ENCODE peak calls at places on chromosomes 4 and X, in ten cellular contexts. One of them, this sample, is unnamed.

GRCh38 chrX:53312946-53313745 is 31.8 kb upstream of the IQSEC2 start:
- DNase-seq in cardiac muscle cell: peak
- DNase-seq in left lung: no peak
- DNase-seq in PC-3: peak
- DNase-seq in spleen: no peak
- DNase-seq in fibroblast of lung: peak
- DNase-seq in breast epithelium: peak
- DNase-seq in stomach: peak
- DNase-seq in kidney: peak
- DNase-seq in AG04450: no peak
- DNase-seq in this sample: peak

GRCh38 chr4:122007016-122007415 is 55.2 kb upstream of the TRPC3 start:
- DNase-seq in stomach: no peak
- DNase-seq in fibroblast of lung: peak
- DNase-seq in cardiac muscle cell: no peak
- DNase-seq in AG04450: no peak
- DNase-seq in breast epithelium: no peak
- DNase-seq in spleen: no peak
- DNase-seq in kidney: no peak
- DNase-seq in PC-3: no peak
- DNase-seq in left lung: no peak
- DNase-seq in this sample: no peak

GRCh38 chr4:133866328-133866699 is 335.3 kb downstream of the PABPC4L start:
- DNase-seq in spleen: no peak
- DNase-seq in stomach: no peak
- DNase-seq in fibroblast of lung: peak
- DNase-seq in breast epithelium: no peak
- DNase-seq in cardiac muscle cell: no peak
- DNase-seq in left lung: peak
- DNase-seq in AG04450: no peak
- DNase-seq in PC-3: no peak
- DNase-seq in kidney: no peak
- DNase-seq in this sample: peak

GRCh38 chr4:7876096-7876993 is 63.3 kb downstream of the AFAP1 start:
- DNase-seq in PC-3: no peak
- DNase-seq in spleen: no peak
- DNase-seq in stomach: no peak
- DNase-seq in AG04450: no peak
- DNase-seq in cardiac muscle cell: peak
- DNase-seq in kidney: no peak
- DNase-seq in left lung: no peak
- DNase-seq in breast epithelium: no peak
- DNase-seq in fibroblast of lung: peak
- DNase-seq in this sample: peak

GRCh38 chr4:108779958-108780357 is 17.1 kb upstream of the ETNPPL start:
- DNase-seq in AG04450: no peak
- DNase-seq in cardiac muscle cell: no peak
- DNase-seq in fibroblast of lung: no peak
- DNase-seq in spleen: no peak
- DNase-seq in stomach: no peak
- DNase-seq in breast epithelium: no peak
- DNase-seq in PC-3: no peak
- DNase-seq in kidney: no peak
- DNase-seq in left lung: no peak
- DNase-seq in this sample: no peak

GRCh38 chr4:145132521-145133098 is 34.5 kb downstream of the ABCE1 start:
- DNase-seq in AG04450: no peak
- DNase-seq in stomach: no peak
- DNase-seq in PC-3: no peak
- DNase-seq in spleen: no peak
- DNase-seq in kidney: no peak
- DNase-seq in left lung: no peak
- DNase-seq in breast epithelium: no peak
- DNase-seq in cardiac muscle cell: peak
- DNase-seq in fibroblast of lung: peak
- DNase-seq in this sample: peak

GRCh38 chrX:1249101-1249887 is 19.3 kb upstream of the CSF2RA start:
- DNase-seq in AG04450: no peak
- DNase-seq in cardiac muscle cell: peak
- DNase-seq in stomach: peak
- DNase-seq in fibroblast of lung: peak
- DNase-seq in kidney: no peak
- DNase-seq in spleen: peak
- DNase-seq in left lung: peak
- DNase-seq in breast epithelium: no peak
- DNase-seq in PC-3: peak
- DNase-seq in this sample: peak

GRCh38 chrX:107629533-107629909 is 1.2 kb downstream of the PRPS1 start:
- DNase-seq in left lung: no peak
- DNase-seq in cardiac muscle cell: peak
- DNase-seq in stomach: no peak
- DNase-seq in PC-3: peak
- DNase-seq in kidney: no peak
- DNase-seq in AG04450: no peak
- DNase-seq in spleen: no peak
- DNase-seq in fibroblast of lung: peak
- DNase-seq in breast epithelium: no peak
- DNase-seq in this sample: peak

GRCh38 chrX:152635941-152636340 is 1.8 kb upstream of the GABRQ start:
- DNase-seq in PC-3: peak
- DNase-seq in cardiac muscle cell: peak
- DNase-seq in spleen: no peak
- DNase-seq in stomach: no peak
- DNase-seq in breast epithelium: no peak
- DNase-seq in kidney: no peak
- DNase-seq in left lung: no peak
- DNase-seq in AG04450: peak
- DNase-seq in fibroblast of lung: peak
- DNase-seq in this sample: peak

GRCh38 chr4:186037692-186038658 is 31.0 kb upstream of the TLR3 start:
- DNase-seq in cardiac muscle cell: peak
- DNase-seq in fibroblast of lung: peak
- DNase-seq in spleen: no peak
- DNase-seq in left lung: no peak
- DNase-seq in stomach: peak
- DNase-seq in breast epithelium: no peak
- DNase-seq in AG04450: peak
- DNase-seq in kidney: no peak
- DNase-seq in PC-3: peak
- DNase-seq in this sample: peak

GRCh38 chrX:17859609-17860178 is 1.4 kb downstream of the RAI2 start:
- DNase-seq in PC-3: no peak
- DNase-seq in AG04450: no peak
- DNase-seq in fibroblast of lung: no peak
- DNase-seq in breast epithelium: peak
- DNase-seq in left lung: no peak
- DNase-seq in spleen: no peak
- DNase-seq in kidney: peak
- DNase-seq in stomach: peak
- DNase-seq in cardiac muscle cell: no peak
- DNase-seq in this sample: no peak

GRCh38 chrX:104564921-104565703 is 887 bp upstream of the IL1RAPL2 start:
- DNase-seq in AG04450: no peak
- DNase-seq in PC-3: no peak
- DNase-seq in kidney: no peak
- DNase-seq in stomach: no peak
- DNase-seq in spleen: no peak
- DNase-seq in breast epithelium: no peak
- DNase-seq in fibroblast of lung: no peak
- DNase-seq in cardiac muscle cell: no peak
- DNase-seq in left lung: no peak
- DNase-seq in this sample: no peak

GRCh38 chrX:109840585-109840984 is 107.5 kb upstream of the ACSL4 start:
- DNase-seq in cardiac muscle cell: no peak
- DNase-seq in stomach: no peak
- DNase-seq in fibroblast of lung: peak
- DNase-seq in breast epithelium: no peak
- DNase-seq in left lung: peak
- DNase-seq in kidney: no peak
- DNase-seq in AG04450: peak
- DNase-seq in PC-3: peak
- DNase-seq in spleen: no peak
- DNase-seq in this sample: peak

GRCh38 chrX:19514791-19515614 is at the start of gene MAP3K15:
- DNase-seq in PC-3: peak
- DNase-seq in kidney: peak
- DNase-seq in breast epithelium: no peak
- DNase-seq in spleen: peak
- DNase-seq in AG04450: no peak
- DNase-seq in stomach: peak
- DNase-seq in cardiac muscle cell: peak
- DNase-seq in fibroblast of lung: peak
- DNase-seq in left lung: peak
- DNase-seq in this sample: no peak

GRCh38 chr4:94968493-94968892 is 210.7 kb downstream of the BMPR1B start:
- DNase-seq in left lung: no peak
- DNase-seq in AG04450: no peak
- DNase-seq in spleen: no peak
- DNase-seq in PC-3: no peak
- DNase-seq in fibroblast of lung: no peak
- DNase-seq in kidney: no peak
- DNase-seq in breast epithelium: no peak
- DNase-seq in cardiac muscle cell: no peak
- DNase-seq in stomach: no peak
- DNase-seq in this sample: no peak

GRCh38 chr4:125444166-125444565 is 129.4 kb downstream of the FAT4 start:
- DNase-seq in PC-3: no peak
- DNase-seq in AG04450: no peak
- DNase-seq in stomach: no peak
- DNase-seq in kidney: no peak
- DNase-seq in cardiac muscle cell: no peak
- DNase-seq in breast epithelium: no peak
- DNase-seq in fibroblast of lung: no peak
- DNase-seq in spleen: no peak
- DNase-seq in left lung: no peak
- DNase-seq in this sample: no peak

GRCh38 chr4:125440814-125441213 is 126.1 kb downstream of the FAT4 start:
- DNase-seq in left lung: no peak
- DNase-seq in fibroblast of lung: no peak
- DNase-seq in PC-3: no peak
- DNase-seq in stomach: no peak
- DNase-seq in AG04450: no peak
- DNase-seq in spleen: no peak
- DNase-seq in cardiac muscle cell: no peak
- DNase-seq in kidney: no peak
- DNase-seq in breast epithelium: no peak
- DNase-seq in this sample: no peak

GRCh38 chr4:125445525-125445924 is 130.8 kb downstream of the FAT4 start:
- DNase-seq in fibroblast of lung: no peak
- DNase-seq in AG04450: no peak
- DNase-seq in left lung: no peak
- DNase-seq in stomach: no peak
- DNase-seq in PC-3: no peak
- DNase-seq in kidney: no peak
- DNase-seq in spleen: no peak
- DNase-seq in breast epithelium: no peak
- DNase-seq in cardiac muscle cell: no peak
- DNase-seq in this sample: no peak
- H3K27ac ChIP-seq in fibroblast of lung: no peak
- H3K27ac ChIP-seq in AG04450: no peak
- H3K27ac ChIP-seq in left lung: no peak
- H3K27ac ChIP-seq in stomach: no peak
- H3K27ac ChIP-seq in PC-3: no peak
- H3K27ac ChIP-seq in kidney: no peak
- H3K27ac ChIP-seq in spleen: no peak
- H3K27ac ChIP-seq in breast epithelium: no peak
- H3K27ac ChIP-seq in cardiac muscle cell: no peak
- H3K27ac ChIP-seq in this sample: no peak

GRCh38 chr4:187283306-187283705 is 559.6 kb upstream of the FAT1 start:
- DNase-seq in kidney: no peak
- DNase-seq in fibroblast of lung: peak
- DNase-seq in stomach: no peak
- DNase-seq in AG04450: no peak
- DNase-seq in breast epithelium: no peak
- DNase-seq in PC-3: no peak
- DNase-seq in spleen: no peak
- DNase-seq in cardiac muscle cell: no peak
- DNase-seq in left lung: no peak
- DNase-seq in this sample: no peak
- H3K4me3 ChIP-seq in kidney: no peak
- H3K4me3 ChIP-seq in fibroblast of lung: no peak
- H3K4me3 ChIP-seq in stomach: no peak
- H3K4me3 ChIP-seq in AG04450: no peak
- H3K4me3 ChIP-seq in breast epithelium: no peak
- H3K4me3 ChIP-seq in PC-3: no peak
- H3K4me3 ChIP-seq in spleen: no peak
- H3K4me3 ChIP-seq in cardiac muscle cell: no peak
- H3K4me3 ChIP-seq in left lung: no peak
- H3K4me3 ChIP-seq in this sample: no peak

GRCh38 chr4:4248036-4248884 is at the start of gene TMEM128:
- DNase-seq in PC-3: peak
- DNase-seq in spleen: peak
- DNase-seq in fibroblast of lung: peak
- DNase-seq in kidney: peak
- DNase-seq in stomach: peak
- DNase-seq in cardiac muscle cell: peak
- DNase-seq in left lung: peak
- DNase-seq in AG04450: peak
- DNase-seq in breast epithelium: peak
- DNase-seq in this sample: peak
- TF ChIP-seq CTCF in PC-3: no peak
- TF ChIP-seq CTCF in spleen: peak
- TF ChIP-seq CTCF in fibroblast of lung: peak
- TF ChIP-seq CTCF in kidney: peak
- TF ChIP-seq CTCF in stomach: no peak
- TF ChIP-seq CTCF in cardiac muscle cell: peak
- TF ChIP-seq CTCF in left lung: no peak
- TF ChIP-seq CTCF in AG04450: peak
- TF ChIP-seq CTCF in breast epithelium: peak
- TF ChIP-seq CTCF in this sample: peak

DNA sequence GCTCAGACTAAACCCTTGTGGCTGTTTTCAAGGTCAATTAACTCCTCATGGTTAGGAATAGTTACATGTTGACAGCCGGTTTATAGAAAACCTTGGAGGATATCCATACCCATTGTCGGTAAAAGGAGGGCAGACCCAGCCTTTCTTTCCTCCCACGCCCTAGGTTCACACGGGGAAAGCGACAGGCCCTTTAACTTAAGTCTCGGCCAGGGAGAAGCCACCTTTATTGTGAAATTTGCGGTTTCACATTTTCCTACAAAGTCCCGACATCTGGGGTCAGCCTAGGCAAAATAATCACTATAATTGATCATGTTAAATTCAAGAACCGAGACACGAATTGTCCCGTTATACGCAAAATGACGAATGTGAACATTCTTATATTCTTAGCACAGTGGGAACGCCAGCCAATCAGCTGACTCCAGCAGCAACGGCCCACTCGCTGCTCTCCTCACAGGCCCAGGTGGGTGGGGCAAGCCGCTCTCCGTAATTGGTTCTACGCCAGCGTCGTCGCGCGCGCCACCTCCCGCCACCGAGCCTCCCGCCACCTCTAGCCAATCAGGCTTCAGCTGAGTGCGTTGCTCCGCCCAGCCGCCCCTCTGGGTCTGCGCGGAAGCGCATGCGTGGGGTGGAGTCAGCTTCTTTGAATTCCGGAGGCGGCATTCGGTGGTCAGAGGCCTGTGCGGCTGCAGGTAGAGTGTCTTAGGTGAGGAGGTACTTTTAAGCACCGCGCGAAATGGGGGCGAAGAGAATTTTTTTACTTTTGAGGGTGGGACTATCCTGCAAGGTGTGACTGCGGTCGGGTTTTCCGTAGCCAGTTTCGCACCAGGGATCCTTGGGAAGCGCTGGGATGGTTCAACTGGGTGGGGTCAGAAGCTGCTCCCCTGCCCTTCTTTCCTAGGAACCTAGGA is at the start of gene CENPI:
- DNase-seq in AG04450: peak
- DNase-seq in left lung: peak
- DNase-seq in breast epithelium: peak
- DNase-seq in spleen: peak
- DNase-seq in PC-3: peak
- DNase-seq in kidney: peak
- DNase-seq in cardiac muscle cell: peak
- DNase-seq in fibroblast of lung: peak
- DNase-seq in stomach: peak
- DNase-seq in this sample: peak
- H3K27ac ChIP-seq in AG04450: peak
- H3K27ac ChIP-seq in left lung: peak
- H3K27ac ChIP-seq in breast epithelium: peak
- H3K27ac ChIP-seq in spleen: peak
- H3K27ac ChIP-seq in PC-3: no peak
- H3K27ac ChIP-seq in kidney: peak
- H3K27ac ChIP-seq in cardiac muscle cell: peak
- H3K27ac ChIP-seq in fibroblast of lung: peak
- H3K27ac ChIP-seq in stomach: peak
- H3K27ac ChIP-seq in this sample: peak

This sample was measured in brain microvascular endothelial cell.